ENCODE peak calls at places on chromosomes 7 and 10, in seven cellular contexts. F, Z, V, Y, O, H and G are unnamed samples.

GRCh38 chr10:2839081-2839725 is 228.1 kb upstream of the PFKP start:
- DNase-seq in F (peak; percentile 85), Z (peak; percentile 6), V (no peak), Y (peak; percentile 45), O (peak; percentile 33), H (no peak), G (peak; percentile 56)

GRCh38 chr7:75804705-75805104 is 8.9 kb downstream of the CCL24 start:
- DNase-seq in F (no peak), Z (no peak), V (no peak), Y (no peak), O (no peak), H (no peak), G (no peak)

GRCh38 chr10:20492447-20492846 is 404.7 kb downstream of the NEBL start:
- DNase-seq in F (no peak), Z (no peak), V (no peak), Y (no peak), O (no peak), H (no peak), G (peak; percentile 1)

GRCh38 chr7:128738570-128739047 is 550 bp upstream of the CALU start:
- DNase-seq in F (no peak), Z (no peak), V (no peak), Y (no peak), O (no peak), H (no peak), G (no peak)

GRCh38 chr7:2725178-2726105 is 37.4 kb downstream of the AMZ1 start:
- DNase-seq in F (no peak), Z (no peak), V (no peak), Y (no peak), O (no peak), H (no peak), G (no peak)

GRCh38 chr10:60140681-60141632 is 234.6 kb upstream of the CCDC6 start:
- DNase-seq in F (peak; percentile 60), Z (peak; percentile 13), V (no peak), Y (peak; percentile 35), O (peak; percentile 2), H (no peak), G (peak; percentile 52)

GRCh38 chr10:89074120-89074519 is 83.5 kb downstream of the FAS start:
- DNase-seq in F (no peak), Z (no peak), V (no peak), Y (no peak), O (no peak), H (no peak), G (no peak)

GRCh38 chr7:131501422-131501821 is 55.0 kb downstream of the PODXL start:
- DNase-seq in F (no peak), Z (peak; percentile 92), V (no peak), Y (no peak), O (no peak), H (no peak), G (no peak)

GRCh38 chr7:50653116-50653854 is 88.1 kb upstream of the DDC start:
- DNase-seq in F (peak; percentile 40), Z (no peak), V (no peak), Y (no peak), O (peak; percentile 8), H (no peak), G (no peak)

GRCh38 chr10:125006188-125006680 is 64.3 kb downstream of the ZRANB1 start:
- DNase-seq in F (no peak), Z (peak; percentile 54), V (no peak), Y (no peak), O (no peak), H (no peak), G (no peak)

GRCh38 chr10:132236881-132237280 is 50.1 kb downstream of the DPYSL4 start:
- DNase-seq in F (no peak), Z (no peak), V (no peak), Y (no peak), O (no peak), H (no peak), G (no peak)

DNA sequence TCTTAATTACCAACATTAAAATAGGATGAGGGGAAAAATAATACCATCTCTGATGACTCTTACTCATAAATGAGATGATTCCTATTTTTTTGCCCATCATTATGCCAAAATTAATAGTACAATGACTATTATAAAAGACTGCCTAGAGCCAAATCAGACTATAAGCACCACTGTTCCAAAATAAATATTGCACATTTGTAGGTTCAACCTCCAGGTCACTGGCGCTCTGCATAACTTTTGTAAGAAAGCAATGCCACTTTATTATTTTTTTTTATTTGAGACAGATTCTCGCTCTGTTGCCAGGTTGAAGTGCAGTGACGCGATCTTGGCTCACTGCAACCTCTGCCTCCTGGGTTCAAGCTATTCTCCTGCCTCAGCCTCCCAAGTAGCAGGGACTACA is 142.5 kb upstream of the SP8 start:
- DNase-seq in F (no peak), Z (no peak), V (no peak), Y (no peak), O (no peak), H (no peak), G (no peak)
- TF ChIP-seq CEBPB in F (no peak), Z (no peak), V (no peak), Y (no peak), O (no peak), H (no peak), G (no peak)

GRCh38 chr10:70162892-70163201 is 7.5 kb downstream of the SAR1A start:
- DNase-seq in F (no peak), Z (no peak), V (no peak), Y (no peak), O (no peak), H (peak; percentile 43), G (no peak)
- H3K4me2 ChIP-seq in F (no peak overlapping the region), Z (peak overlapping the region; percentile 13), V (no peak overlapping the region), Y (no peak overlapping the region), O (no peak overlapping the region), H (peak overlapping the region; percentile 78), G (peak overlapping the region; percentile 11)

DNA sequence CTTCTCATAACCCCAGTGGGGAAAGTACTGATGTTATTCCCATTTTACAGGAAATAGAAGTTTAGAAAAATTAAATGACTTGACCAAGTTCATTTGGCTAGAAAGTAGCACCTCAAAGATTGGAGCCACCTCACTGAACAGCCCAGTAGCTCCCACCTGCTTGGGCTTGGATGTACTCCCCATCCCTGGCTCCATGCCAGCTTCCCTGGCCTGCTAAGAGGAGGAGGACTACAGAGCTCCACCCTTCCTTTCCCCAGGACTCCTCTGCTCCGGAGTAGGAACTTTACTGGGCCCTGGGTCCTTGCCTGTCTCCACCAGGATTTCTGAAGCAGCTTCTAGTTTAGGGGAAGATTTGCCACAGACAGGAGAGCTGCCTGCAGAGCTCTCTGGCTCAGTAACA is 3.1 kb downstream of the HPS6 start:
- DNase-seq in F (no peak), Z (no peak), V (no peak), Y (no peak), O (no peak), H (no peak), G (no peak)
- TF ChIP-seq CEBPB in F (no peak), Z (no peak), V (no peak), Y (no peak), O (no peak), H (no peak), G (no peak)

DNA sequence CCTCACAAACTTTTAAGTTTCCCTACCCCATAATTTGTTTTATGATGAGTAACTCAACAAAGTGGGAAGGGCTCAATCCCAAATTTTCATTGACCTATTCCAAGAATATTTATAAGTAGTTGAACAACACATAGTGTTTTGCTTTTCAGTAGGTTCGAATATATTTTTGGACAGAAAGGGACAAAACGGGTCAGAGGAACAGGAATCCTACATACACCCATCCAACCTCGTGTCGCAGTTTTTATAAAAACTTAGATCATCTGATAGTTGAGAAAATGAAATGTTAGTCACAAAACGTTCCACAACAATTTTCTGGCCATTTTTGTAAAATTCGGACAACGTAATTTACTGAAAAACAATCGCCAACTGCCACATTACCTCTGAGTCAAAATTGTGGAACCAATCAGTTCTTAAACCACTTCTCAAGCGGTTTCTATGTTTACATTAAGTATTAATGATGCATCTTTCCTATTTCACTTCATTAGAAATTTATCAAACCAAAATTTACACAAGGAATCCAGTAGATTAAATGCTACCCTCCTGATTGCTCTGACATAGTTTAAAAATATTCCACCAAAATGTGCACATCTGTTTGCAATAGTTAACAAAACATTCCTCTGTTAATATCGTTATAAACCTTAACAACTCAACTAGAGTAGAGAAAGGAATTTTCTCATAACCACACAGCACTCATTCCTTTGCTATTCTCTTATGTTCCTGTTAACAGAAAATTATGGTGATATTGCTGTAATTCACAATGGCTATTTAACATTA is 6.3 kb downstream of the WNT16 start:
- DNase-seq in F (no peak), Z (peak; percentile 50), V (no peak), Y (no peak), O (no peak), H (no peak), G (no peak)
- H3K4me2 ChIP-seq in F (no peak overlapping the region), Z (no peak overlapping the region), V (no peak overlapping the region), Y (no peak overlapping the region), O (no peak overlapping the region), H (no peak overlapping the region), G (no peak overlapping the region)

DNA sequence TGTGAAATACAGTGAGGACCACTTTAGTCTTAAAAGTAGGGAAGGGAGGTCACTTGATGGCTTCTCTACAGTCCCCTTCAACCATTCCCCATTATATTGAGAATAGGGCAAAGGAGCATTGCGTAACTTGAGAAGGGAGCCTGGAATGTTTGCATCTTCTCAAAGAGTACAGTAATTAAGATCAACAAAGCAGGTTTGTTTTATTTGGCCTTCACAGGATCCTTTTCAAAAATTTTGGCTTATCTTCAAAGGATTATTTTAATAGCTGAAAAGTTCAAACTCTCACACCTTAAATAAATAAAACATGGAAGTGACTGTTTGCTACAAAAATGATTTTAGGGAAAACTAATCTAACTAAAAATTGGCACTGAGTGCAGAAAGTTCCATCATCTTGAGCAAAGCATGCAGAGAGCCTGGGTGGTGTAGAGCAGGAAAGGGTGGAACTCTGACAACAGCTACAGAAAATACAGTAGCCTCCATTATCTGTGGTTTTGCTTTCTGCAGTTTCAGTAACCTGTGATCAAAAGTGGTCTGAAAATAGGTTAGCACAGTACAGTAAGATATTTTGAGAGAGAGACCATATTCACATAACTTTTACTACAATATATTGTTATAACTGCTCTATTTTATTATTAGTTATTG is 214.0 kb downstream of the MDFIC start:
- DNase-seq in F (no peak), Z (no peak), V (no peak), Y (no peak), O (peak; percentile 44), H (no peak), G (no peak)
- TF ChIP-seq CEBPB in F (peak; percentile 97), Z (peak; percentile 90), V (peak; percentile 19), Y (no peak), O (peak; percentile 81), H (no peak), G (peak; percentile 68)

DNA sequence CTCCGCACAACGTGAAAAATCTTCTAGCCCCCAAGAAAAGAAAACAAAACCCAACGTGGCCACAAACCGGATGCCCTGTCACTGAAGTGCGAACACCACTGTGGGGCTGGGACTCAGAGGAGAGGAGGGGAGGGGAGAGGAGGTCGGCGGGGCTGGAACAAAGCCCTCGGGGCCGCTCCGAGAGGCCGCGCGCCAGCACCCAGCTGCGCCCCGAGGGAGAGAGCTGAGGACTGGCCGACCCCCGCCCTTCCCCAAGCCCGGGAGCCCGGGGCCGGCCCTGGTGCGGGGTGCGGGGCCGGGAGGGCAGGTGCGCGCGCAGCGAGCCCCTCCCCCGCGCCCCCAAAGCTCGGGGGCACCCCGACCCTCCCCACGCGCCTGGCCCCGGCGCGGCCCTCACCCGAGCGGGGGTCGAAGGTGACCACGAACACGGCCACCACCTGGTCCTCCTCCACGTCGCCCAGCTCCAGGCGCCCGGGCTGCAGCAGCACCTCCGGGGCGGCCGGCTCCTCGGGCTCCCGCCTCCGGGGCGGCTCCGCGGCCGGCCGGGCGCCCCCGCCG is 398 bp downstream of the DENND11 start:
- DNase-seq in F (peak; percentile 75), Z (no peak), V (no peak), Y (peak; percentile 60), O (no peak), H (peak; percentile 20), G (no peak)
- H3K4me2 ChIP-seq in F (peak overlapping the region; percentile 93), Z (peak overlapping the region; percentile 63), V (peak overlapping the region; percentile 77), Y (peak overlapping the region; percentile 10), O (peak overlapping the region; percentile 55), H (no peak overlapping the region), G (peak overlapping the region; percentile 88)